ENCODE peak calls at places on chromosomes 7 and 10, in five cellular contexts. A is smooth muscle cell of the brain vasculature, Y is neural progenitor cell, G is spleen, R is KG1. M is an unnamed sample.

GRCh38 chr7:42596737-42597136 is 315.1 kb downstream of the C7orf25 start:
- DNase-seq in A (no peak), Y (no peak), G (no peak), R (no peak), M (no peak)

GRCh38 chr7:116966606-116967005 is 13.3 kb downstream of the ST7 start:
- DNase-seq in A (no peak), Y (no peak), G (no peak), R (no peak), M (no peak)

GRCh38 chr7:46003896-46004875 is 83.1 kb upstream of the IGFBP3 start:
- DNase-seq in A (peak), Y (no peak), G (no peak), R (no peak), M (no peak)

GRCh38 chr10:76033457-76034196 is 602.2 kb downstream of the LRMDA start:
- DNase-seq in A (peak), Y (peak), G (no peak), R (peak), M (peak)

GRCh38 chr7:2698581-2699288 is 10.7 kb downstream of the AMZ1 start:
- DNase-seq in A (no peak), Y (no peak), G (peak), R (peak), M (no peak)

GRCh38 chr10:79904671-79905321 is 44.1 kb downstream of the SFTPD start:
- DNase-seq in A (no peak), Y (peak), G (peak), R (no peak), M (peak)

GRCh38 chr10:34916368-34916767 is 101.3 kb upstream of the PARD3 start:
- DNase-seq in A (no peak), Y (no peak), G (no peak), R (no peak), M (no peak)

GRCh38 chr10:132449051-132449825 is 52.2 kb downstream of the PWWP2B start:
- DNase-seq in A (no peak), Y (no peak), G (peak), R (no peak), M (no peak)

GRCh38 chr7:20778063-20778721 is 8.5 kb downstream of the SP8 start:
- DNase-seq in A (no peak), Y (peak), G (peak), R (no peak), M (peak)

GRCh38 chr10:59016043-59016442 is 160.4 kb upstream of the PHYHIPL start:
- DNase-seq in A (no peak), Y (no peak), G (no peak), R (no peak), M (no peak)

GRCh38 chr10:130686680-130687300 is 550.6 kb downstream of the GLRX3 start:
- DNase-seq in A (no peak), Y (peak), G (no peak), R (no peak), M (peak)

GRCh38 chr10:5788969-5789368 is 24.3 kb downstream of the GDI2 start:
- DNase-seq in A (no peak), Y (no peak), G (no peak), R (no peak), M (no peak)

M was measured in ELF-1.